ENCODE peak calls at places on chromosomes 3 and 15, in eight cellular contexts. T, S, K, G, C, V, B and Q are unnamed samples.

GRCh38 chr3:70982700-70983140 is 600.8 kb downstream of the FOXP1 start:
- DNase-seq in B (peak), C (peak), G (no peak), V (peak), T (peak), K (peak), S (peak), Q (no peak)

GRCh38 chr3:24136624-24137310 is 191.7 kb downstream of the NR1D2 start:
- DNase-seq in B (no peak), K (no peak), V (no peak), C (no peak), G (no peak), T (peak), S (no peak), Q (no peak)

GRCh38 chr3:16467368-16467767 is 46.1 kb downstream of the RFTN1 start:
- DNase-seq in B (no peak), C (no peak), S (no peak), T (no peak), G (peak), K (peak), V (peak), Q (peak)

GRCh38 chr3:38345879-38346583 is 554 bp upstream of the XYLB start:
- DNase-seq in S (no peak), B (no peak), T (no peak), G (no peak), K (no peak), V (no peak), C (no peak), Q (no peak)

GRCh38 chr3:71121429-71122167 is 461.9 kb downstream of the FOXP1 start:
- DNase-seq in V (no peak), S (peak), B (no peak), T (no peak), C (no peak), G (no peak), K (no peak), Q (no peak)

GRCh38 chr15:97904196-97904572 is 56.3 kb upstream of the ARRDC4 start:
- DNase-seq in S (peak), G (no peak), C (peak), V (no peak), B (no peak), T (peak), K (peak), Q (peak)

GRCh38 chr15:66883322-66883911 is 181.4 kb downstream of the SMAD6 start:
- DNase-seq in T (peak), B (peak), V (no peak), K (no peak), C (peak), G (no peak), S (peak), Q (no peak)

GRCh38 chr3:17845026-17845425 is 102.6 kb upstream of the TBC1D5 start:
- DNase-seq in V (no peak), G (no peak), C (no peak), T (no peak), B (no peak), K (no peak), S (no peak), Q (no peak)

GRCh38 chr3:9994086-9994844 is 7.6 kb upstream of the EMC3 start:
- DNase-seq in C (no peak), K (no peak), V (no peak), S (no peak), T (peak), G (no peak), B (no peak), Q (no peak)

GRCh38 chr3:5431811-5432378 is 244.4 kb downstream of the EDEM1 start:
- DNase-seq in B (no peak), G (no peak), K (no peak), V (no peak), C (no peak), S (no peak), T (peak), Q (no peak)

GRCh38 chr15:43266834-43267233 is at the start of gene TGM5:
- DNase-seq in B (no peak), V (no peak), S (no peak), T (peak), C (no peak), G (no peak), K (no peak), Q (no peak)

GRCh38 chr3:43073836-43074220 is 32.1 kb downstream of the POMGNT2 start:
- DNase-seq in S (no peak), B (no peak), K (no peak), C (no peak), V (no peak), G (no peak), T (no peak), Q (no peak)

GRCh38 chr15:70533931-70534742 is 229.2 kb downstream of the UACA start:
- DNase-seq in S (no peak), K (no peak), C (no peak), G (no peak), V (no peak), B (no peak), T (peak), Q (no peak)

GRCh38 chr3:131849640-131850039 is 185.2 kb downstream of the CPNE4 start:
- DNase-seq in C (no peak), V (no peak), T (no peak), K (no peak), S (no peak), B (no peak), G (no peak), Q (no peak)

GRCh38 chr3:173008978-173009377 is 132.1 kb downstream of the SPATA16 start:
- DNase-seq in V (no peak), C (no peak), K (no peak), T (no peak), B (no peak), S (no peak), G (no peak), Q (no peak)

GRCh38 chr15:43794269-43795037 is 2.3 kb downstream of the SERF2 start:
- DNase-seq in C (peak), T (no peak), V (no peak), S (no peak), K (no peak), B (peak), G (no peak), Q (no peak)

GRCh38 chr15:97235285-97235985 is 725.1 kb upstream of the ARRDC4 start:
- DNase-seq in T (peak), G (peak), S (no peak), K (peak), V (no peak), B (peak), C (no peak), Q (peak)

GRCh38 chr3:100311011-100311410 is 23.5 kb upstream of the NIT2 start:
- DNase-seq in S (no peak), V (no peak), C (no peak), G (no peak), K (no peak), T (no peak), B (no peak), Q (no peak)

GRCh38 chr3:100319951-100320350 is 14.6 kb upstream of the NIT2 start:
- DNase-seq in C (no peak), T (no peak), B (no peak), V (no peak), G (no peak), K (no peak), S (no peak), Q (no peak)

GRCh38 chr3:100317928-100318327 is 16.6 kb upstream of the NIT2 start:
- DNase-seq in V (no peak), T (no peak), C (no peak), S (no peak), G (no peak), B (no peak), K (peak), Q (no peak)

GRCh38 chr3:100316656-100317069 is 17.9 kb upstream of the NIT2 start:
- DNase-seq in B (no peak), T (peak), V (no peak), C (no peak), S (no peak), G (peak), K (peak), Q (peak)
- H3K27ac ChIP-seq in B (no peak), T (no peak), V (no peak), C (no peak), S (no peak), G (no peak), K (peak), Q (no peak)

DNA sequence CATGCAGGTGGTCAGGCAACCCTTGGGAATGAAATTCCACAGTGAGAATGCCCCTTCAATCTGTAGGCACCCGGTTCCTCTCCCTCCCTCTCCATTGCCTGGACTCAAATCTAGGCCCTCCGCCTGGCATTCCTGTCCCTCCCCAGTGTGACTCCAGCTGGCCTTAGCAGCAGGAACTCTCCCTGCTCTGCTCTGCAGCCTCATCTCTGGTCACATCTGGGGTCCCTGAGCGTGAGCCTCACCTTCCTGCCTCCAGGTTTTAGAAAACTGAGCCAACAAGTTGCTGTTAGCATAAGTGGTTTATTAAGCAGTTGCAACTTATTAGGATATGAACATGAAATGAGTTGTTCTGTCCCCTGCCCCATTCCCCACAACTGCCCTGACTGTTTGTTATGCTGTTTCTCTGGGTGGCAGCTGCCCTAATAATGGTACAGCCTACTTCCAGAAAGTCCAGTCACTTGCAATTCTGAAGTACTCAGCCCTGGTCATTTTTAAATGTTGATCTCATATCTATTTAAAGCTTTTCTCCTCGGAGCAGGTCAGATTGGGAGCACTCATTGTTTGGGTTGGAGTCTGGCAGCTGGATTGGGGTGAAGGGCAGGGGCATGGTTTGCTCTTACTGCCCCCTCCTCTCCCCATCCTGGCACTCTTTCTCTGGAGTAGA is 63.0 kb upstream of the ANKRD34C start:
- DNase-seq in T (no peak), K (no peak), S (no peak), C (no peak), G (no peak), V (no peak), B (no peak), Q (no peak)
- H3K27ac ChIP-seq in T (no peak), K (no peak), S (no peak), C (no peak), G (no peak), V (no peak), B (no peak), Q (no peak)

GRCh38 chr3:112990672-112991602 is at the start of gene GTPBP8:
- DNase-seq in B (peak), V (peak), G (peak), S (peak), C (peak), T (peak), K (peak), Q (peak)
- H3K27ac ChIP-seq in B (peak), V (peak), G (peak), S (peak), C (peak), T (peak), K (peak), Q (peak)

GRCh38 chr3:31934866-31935265 is 46.2 kb downstream of the OSBPL10 start:
- DNase-seq in V (no peak), C (no peak), K (no peak), B (no peak), S (no peak), T (peak), G (no peak), Q (no peak)
- H3K27ac ChIP-seq in V (no peak), C (no peak), K (no peak), B (no peak), S (no peak), T (no peak), G (no peak), Q (no peak)

GRCh38 chr3:195031574-195032003 is 239.4 kb downstream of the XXYLT1 start:
- DNase-seq in V (no peak), S (no peak), B (no peak), K (no peak), T (peak), C (no peak), G (no peak), Q (no peak)
- H3K27ac ChIP-seq in V (no peak), S (peak), B (no peak), K (no peak), T (peak), C (peak), G (no peak), Q (no peak)

DNA sequence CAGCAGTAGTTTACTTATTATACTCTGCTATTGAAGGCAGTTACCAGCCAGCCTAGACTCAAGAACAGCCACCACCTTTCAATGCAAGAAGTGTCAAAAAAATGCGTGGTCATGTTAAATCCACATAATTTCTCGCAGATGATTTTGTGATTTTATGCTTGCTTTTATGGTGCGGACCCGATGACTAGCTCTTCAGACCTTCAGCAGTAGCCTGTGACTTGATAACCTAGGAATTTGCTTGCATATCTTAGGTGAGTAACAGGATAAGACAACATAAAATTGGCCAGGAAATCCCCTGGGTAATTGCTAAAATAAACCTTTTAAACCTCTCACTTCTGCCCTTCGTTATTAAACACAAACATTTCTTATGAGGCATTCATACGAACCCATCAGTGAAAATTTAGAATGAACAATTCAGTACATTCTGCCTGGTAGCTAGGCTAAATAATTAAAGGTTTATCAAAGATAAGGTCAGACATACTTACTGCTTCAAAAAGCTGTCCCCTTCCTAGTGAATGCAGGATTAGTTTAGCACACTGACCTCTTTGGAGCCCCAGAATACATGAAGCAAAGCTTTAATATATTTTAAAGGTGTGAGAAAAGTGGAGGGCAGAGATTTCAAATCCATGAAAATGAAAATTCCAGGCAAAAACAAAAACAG is 798.8 kb downstream of the OTOL1 start:
- DNase-seq in S (no peak), G (no peak), B (no peak), K (no peak), V (no peak), T (peak), C (no peak), Q (no peak)
- H3K27ac ChIP-seq in S (no peak), G (no peak), B (no peak), K (no peak), V (no peak), T (peak), C (peak), Q (no peak)